ENCODE peak calls at places on chromosomes 6 and 20, in six cellular contexts. P is uterus, O is breast epithelium, Q is heart left ventricle, I is H54, F is stomach. Y is an unnamed sample.

GRCh38 chr6:109482913-109483743 is at the start of gene ZBTB24:
- DNase-seq in P (peak), O (peak), Q (peak), I (peak), F (peak), Y (peak)

GRCh38 chr6:108165714-108166663 is at the start of gene NR2E1:
- DNase-seq in P (no peak), O (no peak), Q (no peak), I (no peak), F (no peak), Y (no peak)

GRCh38 chr20:1287306-1287705 is 21.2 kb downstream of the SNPH start:
- DNase-seq in P (no peak), O (no peak), Q (no peak), I (no peak), F (no peak), Y (no peak)

GRCh38 chr6:106823732-106824351 is 150.7 kb downstream of the CD24 start:
- DNase-seq in P (no peak), O (no peak), Q (no peak), I (no peak), F (peak), Y (no peak)

GRCh38 chr6:116884530-116884929 is 7.5 kb downstream of the RFX6 start:
- DNase-seq in P (no peak), O (no peak), Q (no peak), I (no peak), F (no peak), Y (no peak)

GRCh38 chr6:151240861-151241642 is 1.3 kb downstream of the AKAP12 start:
- DNase-seq in P (peak), O (no peak), Q (peak), I (peak), F (peak), Y (peak)

GRCh38 chr6:165439928-165440554 is 130.6 kb upstream of the C6orf118 start:
- DNase-seq in P (no peak), O (no peak), Q (no peak), I (no peak), F (no peak), Y (no peak)

GRCh38 chr6:78910611-78911134 is 43.3 kb downstream of the IRAK1BP1 start:
- DNase-seq in P (peak), O (no peak), Q (peak), I (no peak), F (no peak), Y (no peak)

GRCh38 chr6:101454106-101454676 is 60.7 kb downstream of the GRIK2 start:
- DNase-seq in P (no peak), O (no peak), Q (no peak), I (no peak), F (no peak), Y (no peak)

GRCh38 chr20:31849306-31849930 is 4.0 kb upstream of the FOXS1 start:
- DNase-seq in P (no peak), O (no peak), Q (no peak), I (no peak), F (peak), Y (no peak)

GRCh38 chr20:5002077-5002413 is 735 bp upstream of the SLC23A2 start:
- DNase-seq in P (peak), O (no peak), Q (no peak), I (no peak), F (no peak), Y (no peak)

GRCh38 chr6:35728663-35729348 is 8.0 kb upstream of the ARMC12 start:
- DNase-seq in P (peak), O (peak), Q (peak), I (no peak), F (peak), Y (no peak)

GRCh38 chr6:142945446-142946180 is 637 bp upstream of the HIVEP2 start:
- DNase-seq in P (no peak), O (peak), Q (no peak), I (peak), F (peak), Y (no peak)
- TF ChIP-seq POLR2A in P (no peak), O (no peak), Q (no peak), I (no peak), F (no peak), Y (no peak)

DNA sequence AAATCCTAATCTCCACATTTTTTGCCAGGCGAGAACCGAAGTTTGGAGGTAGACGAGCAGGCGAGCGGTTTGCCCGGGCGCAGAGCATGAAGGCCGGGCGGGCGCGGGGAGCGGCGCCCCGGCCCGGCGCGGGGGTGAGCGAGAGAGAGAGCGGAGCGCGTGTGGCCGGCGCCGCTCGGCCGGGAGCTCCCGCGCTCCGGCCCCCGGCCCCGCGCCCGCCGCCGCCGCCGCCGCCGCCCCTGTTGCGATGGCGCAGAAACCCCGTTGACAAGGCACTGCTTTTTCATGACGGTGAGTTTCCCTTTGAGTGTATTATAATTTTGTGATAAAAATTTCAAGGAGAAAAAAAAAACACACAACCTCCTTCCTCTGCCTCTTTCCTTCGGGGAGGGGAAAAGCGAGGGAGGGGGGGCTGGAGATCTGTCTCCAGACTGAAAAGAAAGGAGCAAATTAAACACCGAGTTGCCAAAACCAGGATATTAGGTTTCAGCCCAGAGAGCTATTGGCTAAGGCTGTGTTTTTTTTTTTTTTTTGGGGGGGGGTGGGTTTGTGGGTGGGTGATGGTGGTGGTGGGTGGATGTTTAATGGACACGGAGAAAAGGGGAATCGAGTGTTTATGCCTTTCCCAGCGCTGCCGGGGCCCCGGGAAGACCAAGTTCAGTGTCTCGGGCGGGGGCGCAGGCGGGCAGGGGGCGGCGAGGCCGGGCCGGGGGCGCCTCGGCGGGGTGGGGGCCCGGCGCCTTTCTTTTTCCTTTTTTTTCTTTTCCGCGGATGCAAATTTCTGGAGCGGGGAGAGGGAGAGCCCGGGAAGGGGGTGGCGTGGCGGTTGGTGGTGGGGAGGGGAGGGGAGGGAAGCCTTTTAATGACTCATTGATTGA is at the start of gene BICRAL:
- DNase-seq in P (peak), O (no peak), Q (peak), I (peak), F (peak), Y (peak)
- TF ChIP-seq POLR2A in P (no peak), O (no peak), Q (no peak), I (peak), F (no peak), Y (peak)

DNA sequence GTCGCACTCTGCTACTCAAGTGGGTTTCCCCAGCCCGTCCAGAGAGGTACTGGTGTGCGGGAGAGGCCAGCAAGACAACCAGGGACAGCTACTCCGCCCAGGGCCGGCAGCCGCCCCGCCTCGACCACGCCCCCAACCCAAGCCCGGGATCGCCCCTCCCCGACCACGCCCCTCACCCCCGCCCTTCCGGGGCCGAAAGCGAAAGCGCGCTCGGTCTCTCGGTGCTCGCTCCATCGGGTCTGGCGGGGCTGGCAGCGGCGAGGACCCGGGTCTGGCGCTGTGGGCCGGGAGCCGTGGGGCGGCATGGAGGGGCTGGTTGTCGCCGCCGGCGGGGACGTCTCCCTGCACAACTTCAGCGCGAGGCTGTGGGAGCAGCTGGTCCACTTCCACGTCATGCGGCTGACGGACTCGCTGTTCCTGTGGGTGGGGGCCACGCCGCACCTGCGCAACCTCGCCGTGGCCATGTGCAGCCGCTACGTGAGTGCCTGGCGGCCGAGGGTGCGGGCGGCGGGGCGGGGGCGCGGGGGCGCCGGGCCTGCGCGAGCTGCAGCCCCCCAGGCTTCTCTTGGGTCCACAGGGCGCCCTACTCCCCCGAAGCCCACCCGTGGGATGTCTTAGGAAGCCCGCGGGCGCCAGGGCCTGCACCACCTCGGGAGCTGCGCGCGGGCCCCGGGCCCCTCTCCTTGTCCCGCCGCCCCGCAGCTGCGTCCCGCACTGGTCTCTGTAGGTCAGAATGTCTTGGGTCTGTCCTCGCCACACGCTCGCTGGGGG is at the start of gene PSMG4:
- DNase-seq in P (peak), O (peak), Q (peak), I (peak), F (peak), Y (peak)
- TF ChIP-seq POLR2A in P (no peak), O (no peak), Q (no peak), I (peak), F (no peak), Y (no peak)

DNA sequence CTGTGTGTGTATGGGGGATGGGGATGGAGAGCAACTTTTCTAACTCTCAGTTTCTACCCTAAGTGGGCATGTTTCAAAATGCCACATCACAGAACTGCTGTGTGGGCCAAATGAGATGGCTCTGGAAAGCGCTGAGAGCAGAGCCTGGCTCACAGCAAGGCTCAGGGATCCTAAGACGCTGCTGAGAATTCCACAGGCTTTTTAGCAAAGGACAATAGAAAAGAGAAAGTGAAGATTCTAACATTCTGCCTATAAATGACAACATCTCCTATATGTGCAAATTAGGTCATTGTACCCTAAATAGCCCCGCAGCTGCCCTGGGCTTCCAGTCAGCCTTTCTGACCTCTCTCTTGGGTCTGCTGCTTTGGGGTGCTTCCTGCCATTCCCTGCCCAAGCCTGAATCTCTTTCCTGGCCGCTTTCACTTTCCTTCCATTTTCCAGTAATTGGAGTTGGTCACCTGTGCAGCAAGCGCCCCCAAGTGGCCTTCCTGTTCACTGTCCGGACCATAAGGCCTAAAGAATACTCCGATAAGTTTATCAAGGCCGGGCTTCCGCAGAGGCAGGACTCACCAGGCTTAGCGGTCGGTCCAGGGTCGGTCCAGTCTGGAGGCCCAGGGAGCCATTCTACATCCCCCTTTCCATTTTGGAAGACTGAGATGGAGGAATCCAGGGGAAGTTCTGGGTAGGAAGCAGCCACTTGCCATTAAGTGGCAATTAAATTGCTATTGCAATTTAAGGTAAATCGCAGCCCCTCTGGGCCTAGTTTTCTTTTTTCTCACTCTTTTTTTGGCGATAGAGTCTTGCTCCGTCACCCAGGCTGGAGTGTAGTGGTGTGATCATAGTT is 6.7 kb upstream of the DDR1 start:
- DNase-seq in P (peak), O (peak), Q (peak), I (peak), F (peak), Y (peak)
- TF ChIP-seq POLR2A in P (no peak), O (no peak), Q (no peak), I (no peak), F (no peak), Y (no peak)

DNA sequence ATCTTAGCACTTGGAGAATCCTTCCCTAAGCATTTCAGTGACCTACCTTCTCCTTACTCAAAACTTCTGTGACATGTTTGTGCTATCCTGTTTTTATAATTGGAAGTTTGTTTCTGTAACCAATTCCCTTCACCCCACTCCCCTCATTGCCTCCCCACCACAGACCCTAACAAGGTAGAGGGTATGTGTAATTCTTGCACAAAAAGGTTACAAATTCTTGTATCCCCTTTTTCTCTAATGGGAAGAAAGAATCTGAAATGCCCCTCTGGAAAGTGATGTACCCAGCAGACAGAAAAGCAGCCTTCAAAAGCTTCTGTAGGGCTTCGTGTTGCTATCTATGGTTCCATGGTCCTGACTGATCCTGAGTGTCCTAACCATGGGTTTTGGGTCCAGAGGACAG is 111.7 kb upstream of the TMEM170B start:
- DNase-seq in P (no peak), O (no peak), Q (no peak), I (no peak), F (no peak), Y (no peak)
- TF ChIP-seq POLR2A in P (no peak), O (no peak), Q (no peak), I (no peak), F (no peak), Y (no peak)

Y was measured in tibial nerve.